ENCODE peak calls at places on chromosomes 5 and 9, in nine cellular contexts. One of them, this sample, is unnamed. For H3K36me3, the result is how much of the 10 kb centered on the place peaks cover.

GRCh38 chr9:120486347-120486746 is 93.6 kb downstream of the CDK5RAP2 start:
- DNase-seq in cardiac muscle cell: no peak
- DNase-seq in transverse colon: no peak
- DNase-seq in uterus: no peak
- DNase-seq in ovary: no peak
- DNase-seq in mesenchymal stem cell: no peak
- DNase-seq in heart left ventricle: no peak
- DNase-seq in aorta: no peak
- DNase-seq in lower lobe of right lung: no peak
- DNase-seq in this sample: no peak

GRCh38 chr9:68727588-68728129 is 22.6 kb downstream of the PIP5K1B start:
- DNase-seq in cardiac muscle cell: no peak
- DNase-seq in transverse colon: no peak
- DNase-seq in uterus: no peak
- DNase-seq in ovary: no peak
- DNase-seq in mesenchymal stem cell: no peak
- DNase-seq in heart left ventricle: no peak
- DNase-seq in aorta: no peak
- DNase-seq in lower lobe of right lung: no peak
- DNase-seq in this sample: no peak

GRCh38 chr5:132025403-132025971 is 14.0 kb upstream of the ACSL6 start:
- DNase-seq in cardiac muscle cell: no peak
- DNase-seq in transverse colon: no peak
- DNase-seq in uterus: no peak
- DNase-seq in ovary: no peak
- DNase-seq in mesenchymal stem cell: no peak
- DNase-seq in heart left ventricle: no peak
- DNase-seq in aorta: peak
- DNase-seq in lower lobe of right lung: no peak
- DNase-seq in this sample: no peak

GRCh38 chr5:25009063-25009462 is 364.3 kb upstream of the CDH10 start:
- DNase-seq in cardiac muscle cell: no peak
- DNase-seq in transverse colon: no peak
- DNase-seq in uterus: no peak
- DNase-seq in ovary: no peak
- DNase-seq in mesenchymal stem cell: peak
- DNase-seq in heart left ventricle: no peak
- DNase-seq in aorta: no peak
- DNase-seq in lower lobe of right lung: no peak
- DNase-seq in this sample: no peak

GRCh38 chr9:135857843-135858242 is 49.5 kb downstream of the CAMSAP1 start:
- DNase-seq in cardiac muscle cell: no peak
- DNase-seq in transverse colon: no peak
- DNase-seq in uterus: no peak
- DNase-seq in ovary: no peak
- DNase-seq in mesenchymal stem cell: no peak
- DNase-seq in heart left ventricle: no peak
- DNase-seq in aorta: no peak
- DNase-seq in lower lobe of right lung: no peak
- DNase-seq in this sample: no peak

GRCh38 chr5:179930788-179931473 is 23.2 kb upstream of the TBC1D9B start:
- DNase-seq in cardiac muscle cell: no peak
- DNase-seq in transverse colon: no peak
- DNase-seq in uterus: no peak
- DNase-seq in ovary: no peak
- DNase-seq in mesenchymal stem cell: no peak
- DNase-seq in heart left ventricle: no peak
- DNase-seq in aorta: no peak
- DNase-seq in lower lobe of right lung: no peak
- DNase-seq in this sample: no peak

GRCh38 chr5:52725065-52725746 is 62.5 kb upstream of the ITGA1 start:
- DNase-seq in cardiac muscle cell: no peak
- DNase-seq in transverse colon: peak
- DNase-seq in uterus: no peak
- DNase-seq in ovary: no peak
- DNase-seq in mesenchymal stem cell: peak
- DNase-seq in heart left ventricle: no peak
- DNase-seq in aorta: no peak
- DNase-seq in lower lobe of right lung: no peak
- DNase-seq in this sample: peak

GRCh38 chr9:94156549-94157407 is 72.5 kb downstream of the PTPDC1 start:
- DNase-seq in cardiac muscle cell: no peak
- DNase-seq in transverse colon: peak
- DNase-seq in uterus: peak
- DNase-seq in ovary: peak
- DNase-seq in mesenchymal stem cell: no peak
- DNase-seq in heart left ventricle: peak
- DNase-seq in aorta: peak
- DNase-seq in lower lobe of right lung: peak
- DNase-seq in this sample: no peak

GRCh38 chr9:101582593-101582992 is 12.2 kb downstream of the PPP3R2 start:
- DNase-seq in cardiac muscle cell: no peak
- DNase-seq in transverse colon: no peak
- DNase-seq in uterus: no peak
- DNase-seq in ovary: no peak
- DNase-seq in mesenchymal stem cell: peak
- DNase-seq in heart left ventricle: no peak
- DNase-seq in aorta: no peak
- DNase-seq in lower lobe of right lung: no peak
- DNase-seq in this sample: no peak

GRCh38 chr9:120402741-120403542 is 177.0 kb downstream of the CDK5RAP2 start:
- DNase-seq in cardiac muscle cell: no peak
- DNase-seq in transverse colon: no peak
- DNase-seq in uterus: no peak
- DNase-seq in ovary: no peak
- DNase-seq in mesenchymal stem cell: peak
- DNase-seq in heart left ventricle: no peak
- DNase-seq in aorta: no peak
- DNase-seq in lower lobe of right lung: no peak
- DNase-seq in this sample: no peak

GRCh38 chr9:126114409-126114760 is 212.2 kb upstream of the MVB12B start:
- DNase-seq in cardiac muscle cell: no peak
- DNase-seq in transverse colon: no peak
- DNase-seq in uterus: no peak
- DNase-seq in ovary: no peak
- DNase-seq in mesenchymal stem cell: no peak
- DNase-seq in heart left ventricle: no peak
- DNase-seq in aorta: no peak
- DNase-seq in lower lobe of right lung: no peak
- DNase-seq in this sample: no peak

GRCh38 chr9:128420060-128420650 is 502 bp upstream of the CERCAM start:
- DNase-seq in cardiac muscle cell: peak
- DNase-seq in transverse colon: peak
- DNase-seq in uterus: peak
- DNase-seq in ovary: peak
- DNase-seq in mesenchymal stem cell: peak
- DNase-seq in heart left ventricle: peak
- DNase-seq in aorta: peak
- DNase-seq in lower lobe of right lung: peak
- DNase-seq in this sample: peak

GRCh38 chr5:78649220-78649700 is 688 bp upstream of the LHFPL2 start:
- DNase-seq in cardiac muscle cell: no peak
- DNase-seq in transverse colon: no peak
- DNase-seq in uterus: peak
- DNase-seq in ovary: peak
- DNase-seq in mesenchymal stem cell: peak
- DNase-seq in heart left ventricle: no peak
- DNase-seq in aorta: no peak
- DNase-seq in lower lobe of right lung: no peak
- DNase-seq in this sample: no peak

GRCh38 chr5:165209101-165209727 is 1703.8 kb downstream of the MAT2B start:
- DNase-seq in cardiac muscle cell: peak
- DNase-seq in transverse colon: no peak
- DNase-seq in uterus: no peak
- DNase-seq in ovary: no peak
- DNase-seq in mesenchymal stem cell: peak
- DNase-seq in heart left ventricle: no peak
- DNase-seq in aorta: no peak
- DNase-seq in lower lobe of right lung: no peak
- DNase-seq in this sample: no peak

GRCh38 chr9:123150708-123151503 is 117.4 kb downstream of the GPR21 start:
- DNase-seq in cardiac muscle cell: no peak
- DNase-seq in transverse colon: no peak
- DNase-seq in uterus: no peak
- DNase-seq in ovary: no peak
- DNase-seq in mesenchymal stem cell: no peak
- DNase-seq in heart left ventricle: no peak
- DNase-seq in aorta: no peak
- DNase-seq in lower lobe of right lung: no peak
- DNase-seq in this sample: no peak

GRCh38 chr5:31120642-31120948 is 72.9 kb upstream of the CDH6 start:
- DNase-seq in cardiac muscle cell: no peak
- DNase-seq in transverse colon: no peak
- DNase-seq in uterus: no peak
- DNase-seq in ovary: no peak
- DNase-seq in mesenchymal stem cell: no peak
- DNase-seq in heart left ventricle: no peak
- DNase-seq in aorta: no peak
- DNase-seq in lower lobe of right lung: no peak
- DNase-seq in this sample: no peak

GRCh38 chr5:4963265-4963664 is 176.9 kb upstream of the ADAMTS16 start:
- DNase-seq in cardiac muscle cell: no peak
- DNase-seq in transverse colon: no peak
- DNase-seq in uterus: no peak
- DNase-seq in ovary: no peak
- DNase-seq in mesenchymal stem cell: no peak
- DNase-seq in heart left ventricle: no peak
- DNase-seq in aorta: no peak
- DNase-seq in lower lobe of right lung: no peak
- DNase-seq in this sample: no peak

GRCh38 chr9:35733109-35733541 is 659 bp downstream of the CREB3 start:
- DNase-seq in cardiac muscle cell: peak
- DNase-seq in transverse colon: peak
- DNase-seq in uterus: no peak
- DNase-seq in ovary: no peak
- DNase-seq in mesenchymal stem cell: peak
- DNase-seq in heart left ventricle: peak
- DNase-seq in aorta: no peak
- DNase-seq in lower lobe of right lung: no peak
- DNase-seq in this sample: no peak

GRCh38 chr5:133698646-133699526 is 86.5 kb upstream of the FSTL4 start:
- DNase-seq in cardiac muscle cell: no peak
- DNase-seq in transverse colon: no peak
- DNase-seq in uterus: no peak
- DNase-seq in ovary: no peak
- DNase-seq in mesenchymal stem cell: no peak
- DNase-seq in heart left ventricle: no peak
- DNase-seq in aorta: no peak
- DNase-seq in lower lobe of right lung: no peak
- DNase-seq in this sample: no peak

GRCh38 chr5:159094745-159095144 is 5.0 kb downstream of the EBF1 start:
- DNase-seq in cardiac muscle cell: peak
- DNase-seq in transverse colon: peak
- DNase-seq in uterus: peak
- DNase-seq in ovary: peak
- DNase-seq in mesenchymal stem cell: peak
- DNase-seq in heart left ventricle: peak
- DNase-seq in aorta: peak
- DNase-seq in lower lobe of right lung: peak
- DNase-seq in this sample: no peak

DNA sequence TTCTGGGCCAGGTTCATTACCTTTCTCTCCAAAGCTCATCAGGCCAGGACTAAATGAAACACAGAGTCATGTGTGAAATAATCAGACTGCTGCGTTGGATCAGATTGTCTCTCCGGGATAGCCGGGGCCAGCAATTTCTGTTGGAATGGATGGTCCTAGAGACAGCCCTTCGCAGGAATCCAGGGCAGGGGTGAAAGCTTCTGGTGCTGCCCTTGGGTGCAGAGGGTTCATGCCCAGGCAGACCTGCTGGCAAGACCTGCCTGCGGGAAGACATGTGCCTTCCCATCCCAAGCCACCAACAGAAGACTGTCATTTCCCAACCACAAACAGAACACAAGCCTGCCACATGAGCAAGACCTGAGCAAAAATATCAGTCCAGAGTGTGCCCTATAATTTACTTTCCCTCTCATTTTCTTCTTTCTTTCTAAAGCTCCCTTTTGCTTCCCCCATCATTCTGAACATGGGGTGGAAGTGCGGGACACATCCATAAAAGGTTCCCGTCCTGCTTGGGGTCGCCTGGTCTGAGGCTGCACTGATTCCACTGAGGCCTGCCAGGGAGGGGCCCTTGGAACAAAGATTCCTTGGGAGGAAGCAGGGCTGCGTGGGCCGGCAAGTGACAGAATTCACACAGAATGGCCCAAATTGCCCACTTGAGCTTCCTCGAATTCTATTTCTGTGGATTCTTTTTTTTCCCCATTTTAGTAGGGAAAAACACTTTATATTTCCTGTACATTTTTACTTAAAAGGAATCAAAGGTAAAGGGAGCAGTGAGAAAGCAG is 57.3 kb downstream of the UBE2QL1 start:
- DNase-seq in cardiac muscle cell: no peak
- DNase-seq in transverse colon: no peak
- DNase-seq in uterus: no peak
- DNase-seq in ovary: no peak
- DNase-seq in mesenchymal stem cell: no peak
- DNase-seq in heart left ventricle: no peak
- DNase-seq in aorta: no peak
- DNase-seq in lower lobe of right lung: no peak
- DNase-seq in this sample: no peak
- H3K36me3 ChIP-seq in cardiac muscle cell: under half
- H3K36me3 ChIP-seq in transverse colon: under half
- H3K36me3 ChIP-seq in uterus: under half
- H3K36me3 ChIP-seq in ovary: under half
- H3K36me3 ChIP-seq in mesenchymal stem cell: under half
- H3K36me3 ChIP-seq in heart left ventricle: under half
- H3K36me3 ChIP-seq in aorta: under half
- H3K36me3 ChIP-seq in lower lobe of right lung: under half
- H3K36me3 ChIP-seq in this sample: under half

GRCh38 chr9:131461166-131461565 is 41.6 kb upstream of the POMT1 start:
- DNase-seq in cardiac muscle cell: no peak
- DNase-seq in transverse colon: no peak
- DNase-seq in uterus: no peak
- DNase-seq in ovary: peak
- DNase-seq in mesenchymal stem cell: no peak
- DNase-seq in heart left ventricle: no peak
- DNase-seq in aorta: no peak
- DNase-seq in lower lobe of right lung: no peak
- DNase-seq in this sample: no peak
- H3K36me3 ChIP-seq in cardiac muscle cell: half or more
- H3K36me3 ChIP-seq in transverse colon: under half
- H3K36me3 ChIP-seq in uterus: under half
- H3K36me3 ChIP-seq in ovary: under half
- H3K36me3 ChIP-seq in mesenchymal stem cell: half or more
- H3K36me3 ChIP-seq in heart left ventricle: half or more
- H3K36me3 ChIP-seq in aorta: under half
- H3K36me3 ChIP-seq in lower lobe of right lung: half or more
- H3K36me3 ChIP-seq in this sample: under half

GRCh38 chr9:95930314-95930713 is 54.8 kb downstream of the ERCC6L2 start:
- DNase-seq in cardiac muscle cell: no peak
- DNase-seq in transverse colon: no peak
- DNase-seq in uterus: no peak
- DNase-seq in ovary: no peak
- DNase-seq in mesenchymal stem cell: no peak
- DNase-seq in heart left ventricle: no peak
- DNase-seq in aorta: no peak
- DNase-seq in lower lobe of right lung: no peak
- DNase-seq in this sample: no peak
- H3K36me3 ChIP-seq in cardiac muscle cell: half or more
- H3K36me3 ChIP-seq in transverse colon: under half
- H3K36me3 ChIP-seq in uterus: under half
- H3K36me3 ChIP-seq in ovary: under half
- H3K36me3 ChIP-seq in mesenchymal stem cell: under half
- H3K36me3 ChIP-seq in heart left ventricle: under half
- H3K36me3 ChIP-seq in aorta: under half
- H3K36me3 ChIP-seq in lower lobe of right lung: half or more
- H3K36me3 ChIP-seq in this sample: under half

GRCh38 chr9:2274762-2275161 is 259.6 kb downstream of the SMARCA2 start:
- DNase-seq in cardiac muscle cell: no peak
- DNase-seq in transverse colon: no peak
- DNase-seq in uterus: no peak
- DNase-seq in ovary: no peak
- DNase-seq in mesenchymal stem cell: no peak
- DNase-seq in heart left ventricle: no peak
- DNase-seq in aorta: no peak
- DNase-seq in lower lobe of right lung: no peak
- DNase-seq in this sample: no peak
- H3K36me3 ChIP-seq in cardiac muscle cell: under half
- H3K36me3 ChIP-seq in transverse colon: under half
- H3K36me3 ChIP-seq in uterus: under half
- H3K36me3 ChIP-seq in ovary: under half
- H3K36me3 ChIP-seq in mesenchymal stem cell: under half
- H3K36me3 ChIP-seq in heart left ventricle: under half
- H3K36me3 ChIP-seq in aorta: under half
- H3K36me3 ChIP-seq in lower lobe of right lung: under half
- H3K36me3 ChIP-seq in this sample: under half